ENCODE peak calls at places on chromosomes 3 and 15, in nine cellular contexts. M, O, I, N, W, X, J, G and V are unnamed samples.

GRCh38 chr3:88188436-88188835 is 38.7 kb downstream of the C3orf38 start:
- DNase-seq in M (no peak), O (peak), I (peak), N (no peak), W (peak), X (no peak), J (peak), G (no peak), V (no peak)

GRCh38 chr15:51322622-51323296 is 15.6 kb downstream of the CYP19A1 start:
- DNase-seq in M (no peak), O (no peak), I (no peak), N (peak), W (no peak), X (no peak), J (no peak), G (no peak), V (no peak)

GRCh38 chr3:15769256-15769915 is 28.4 kb downstream of the ANKRD28 start:
- DNase-seq in M (no peak), O (no peak), I (no peak), N (no peak), W (peak), X (no peak), J (no peak), G (no peak), V (no peak)

GRCh38 chr3:114879059-114880031 is 267.7 kb downstream of the ZBTB20 start:
- DNase-seq in M (no peak), O (peak), I (peak), N (peak), W (peak), X (no peak), J (peak), G (no peak), V (peak)

GRCh38 chr3:57951106-57951882 is 56.9 kb upstream of the FLNB start:
- DNase-seq in M (peak), O (peak), I (peak), N (peak), W (peak), X (no peak), J (peak), G (no peak), V (no peak)

GRCh38 chr3:150603888-150604319 is 783 bp downstream of the SELENOT start:
- DNase-seq in M (peak), O (no peak), I (no peak), N (no peak), W (no peak), X (no peak), J (no peak), G (no peak), V (peak)

GRCh38 chr3:42690766-42691680 is 5.7 kb downstream of the KLHL40 start:
- DNase-seq in M (no peak), O (no peak), I (no peak), N (no peak), W (no peak), X (no peak), J (no peak), G (no peak), V (no peak)

GRCh38 chr3:46024131-46024530 is 3.2 kb downstream of the XCR1 start:
- DNase-seq in M (no peak), O (no peak), I (no peak), N (no peak), W (no peak), X (no peak), J (no peak), G (no peak), V (no peak)

GRCh38 chr15:25329685-25330084 is 109.1 kb downstream of the UBE3A start:
- DNase-seq in M (no peak), O (no peak), I (no peak), N (no peak), W (no peak), X (no peak), J (no peak), G (no peak), V (no peak)

GRCh38 chr3:168933614-168934013 is 729.9 kb downstream of the MECOM start:
- DNase-seq in M (no peak), O (no peak), I (peak), N (no peak), W (peak), X (no peak), J (no peak), G (no peak), V (no peak)

GRCh38 chr3:192819001-192819569 is 91.7 kb upstream of the FGF12 start:
- DNase-seq in M (no peak), O (no peak), I (peak), N (peak), W (peak), X (no peak), J (peak), G (no peak), V (no peak)

GRCh38 chr3:10983219-10983916 is 9.2 kb upstream of the SLC6A1 start:
- DNase-seq in M (peak), O (peak), I (peak), N (peak), W (peak), X (peak), J (peak), G (no peak), V (peak)

GRCh38 chr3:76367281-76367680 is 581.9 kb upstream of the ZNF717 start:
- DNase-seq in M (no peak), O (no peak), I (no peak), N (no peak), W (peak), X (no peak), J (peak), G (no peak), V (no peak)

GRCh38 chr15:67050522-67051087 is 14.8 kb upstream of the SMAD3 start:
- DNase-seq in M (no peak), O (no peak), I (peak), N (no peak), W (no peak), X (no peak), J (no peak), G (no peak), V (no peak)

GRCh38 chr3:53554559-53555511 is 60.4 kb downstream of the CACNA1D start:
- DNase-seq in M (no peak), O (no peak), I (no peak), N (no peak), W (no peak), X (no peak), J (no peak), G (no peak), V (no peak)

GRCh38 chr3:28406241-28406640 is 57.6 kb upstream of the AZI2 start:
- DNase-seq in M (no peak), O (no peak), I (no peak), N (no peak), W (no peak), X (no peak), J (no peak), G (no peak), V (no peak)

GRCh38 chr3:48422272-48422671 is 7.6 kb downstream of the PLXNB1 start:
- DNase-seq in M (peak), O (no peak), I (no peak), N (no peak), W (no peak), X (peak), J (no peak), G (no peak), V (no peak)

GRCh38 chr3:129942296-129942695 is 32.2 kb upstream of the TRH start:
- DNase-seq in M (peak), O (peak), I (peak), N (peak), W (peak), X (peak), J (peak), G (no peak), V (peak)

GRCh38 chr15:40902605-40903561 is 8.6 kb downstream of the VPS18 start:
- DNase-seq in M (peak), O (no peak), I (no peak), N (peak), W (no peak), X (no peak), J (no peak), G (no peak), V (no peak)

GRCh38 chr15:46275701-46276100 is 640.9 kb downstream of the SQOR start:
- DNase-seq in M (no peak), O (no peak), I (no peak), N (no peak), W (no peak), X (no peak), J (no peak), G (no peak), V (no peak)

GRCh38 chr15:101348643-101349496 is 53.8 kb upstream of the SNRPA1 start:
- DNase-seq in M (peak), O (no peak), I (peak), N (no peak), W (no peak), X (no peak), J (no peak), G (no peak), V (no peak)

GRCh38 chr3:4501422-4501821 is 8.3 kb downstream of the ITPR1 start:
- DNase-seq in M (no peak), O (no peak), I (no peak), N (no peak), W (no peak), X (no peak), J (no peak), G (no peak), V (no peak)

GRCh38 chr15:31401282-31401681 is 74.6 kb downstream of the KLF13 start:
- DNase-seq in M (no peak), O (no peak), I (no peak), N (no peak), W (no peak), X (no peak), J (no peak), G (no peak), V (no peak)

GRCh38 chr15:50493625-50494024 is 52.8 kb downstream of the USP50 start:
- DNase-seq in M (no peak), O (no peak), I (no peak), N (no peak), W (no peak), X (no peak), J (no peak), G (no peak), V (no peak)

GRCh38 chr15:84987949-84988624 is 6.4 kb downstream of the PDE8A start:
- DNase-seq in M (no peak), O (no peak), I (no peak), N (no peak), W (no peak), X (no peak), J (no peak), G (no peak), V (no peak)

GRCh38 chr15:31560643-31561042 is 234.0 kb downstream of the KLF13 start:
- DNase-seq in M (no peak), O (no peak), I (no peak), N (no peak), W (no peak), X (no peak), J (no peak), G (no peak), V (no peak)

GRCh38 chr3:21962456-21962855 is 211.4 kb upstream of the ZNF385D start:
- DNase-seq in M (no peak), O (no peak), I (no peak), N (no peak), W (no peak), X (no peak), J (peak), G (no peak), V (no peak)

GRCh38 chr15:28943146-28943545 is 57.4 kb downstream of the APBA2 start:
- DNase-seq in M (peak), O (no peak), I (no peak), N (no peak), W (no peak), X (no peak), J (no peak), G (no peak), V (no peak)

GRCh38 chr3:37668831-37669610 is 192.7 kb upstream of the CTDSPL start:
- DNase-seq in M (no peak), O (no peak), I (no peak), N (peak), W (no peak), X (no peak), J (no peak), G (no peak), V (no peak)

GRCh38 chr15:63905131-63905530 is 71.4 kb upstream of the HERC1 start:
- DNase-seq in M (no peak), O (no peak), I (no peak), N (no peak), W (no peak), X (no peak), J (no peak), G (no peak), V (no peak)

GRCh38 chr3:129975332-129976090 is 991 bp downstream of the TRH start:
- DNase-seq in M (peak), O (no peak), I (no peak), N (no peak), W (no peak), X (peak), J (no peak), G (no peak), V (peak)

GRCh38 chr3:140586311-140586710 is 91.6 kb upstream of the TRIM42 start:
- DNase-seq in M (no peak), O (no peak), I (no peak), N (no peak), W (no peak), X (no peak), J (no peak), G (no peak), V (no peak)

GRCh38 chr15:79970921-79971434 is at the start of gene BCL2A1:
- DNase-seq in M (no peak), O (peak), I (peak), N (peak), W (peak), X (no peak), J (peak), G (peak), V (no peak)

GRCh38 chr3:48563382-48563918 is at the start of gene UCN2:
- DNase-seq in M (peak), O (no peak), I (peak), N (no peak), W (peak), X (no peak), J (peak), G (no peak), V (no peak)

GRCh38 chr3:170327040-170327808 is 30.3 kb upstream of the SKIL start:
- DNase-seq in M (no peak), O (no peak), I (no peak), N (no peak), W (no peak), X (no peak), J (no peak), G (no peak), V (no peak)

GRCh38 chr3:67329358-67329757 is 325.1 kb downstream of the SUCLG2 start:
- DNase-seq in M (no peak), O (no peak), I (peak), N (no peak), W (no peak), X (no peak), J (no peak), G (no peak), V (no peak)